ENCODE peak calls at places on chromosomes 3 and 15, in five cellular contexts. One of them, this sample, is unnamed.

GRCh38 chr3:64011685-64012084 is 11.6 kb downstream of the PSMD6 start:
- DNase-seq in DND-41: no peak
- DNase-seq in HCT116: no peak
- DNase-seq in heart right ventricle: no peak
- DNase-seq in cardiac muscle cell: no peak
- DNase-seq in this sample: no peak

GRCh38 chr3:9279959-9280358 is 30.5 kb upstream of the SRGAP3 start:
- DNase-seq in DND-41: no peak
- DNase-seq in cardiac muscle cell: no peak
- DNase-seq in heart right ventricle: no peak
- DNase-seq in HCT116: no peak
- DNase-seq in this sample: no peak

GRCh38 chr3:43540625-43541024 is 81.2 kb downstream of the ANO10 start:
- DNase-seq in heart right ventricle: no peak
- DNase-seq in DND-41: no peak
- DNase-seq in cardiac muscle cell: no peak
- DNase-seq in HCT116: no peak
- DNase-seq in this sample: no peak

GRCh38 chr15:80991446-80991845 is 1.8 kb upstream of the MESD start:
- DNase-seq in heart right ventricle: peak; percentile 32
- DNase-seq in DND-41: peak; percentile 18
- DNase-seq in cardiac muscle cell: no peak
- DNase-seq in HCT116: no peak
- DNase-seq in this sample: peak; percentile 47

GRCh38 chr15:80977627-80978036 is 12.0 kb downstream of the MESD start:
- DNase-seq in cardiac muscle cell: peak; percentile 78
- DNase-seq in DND-41: peak; percentile 28
- DNase-seq in heart right ventricle: peak; percentile 57
- DNase-seq in HCT116: no peak
- DNase-seq in this sample: peak; percentile 50

GRCh38 chr3:66443404-66443803 is 57.4 kb downstream of the LRIG1 start:
- DNase-seq in HCT116: no peak
- DNase-seq in cardiac muscle cell: no peak
- DNase-seq in DND-41: no peak
- DNase-seq in heart right ventricle: no peak
- DNase-seq in this sample: no peak

GRCh38 chr3:9649791-9650521 is 651 bp downstream of the MTMR14 start:
- DNase-seq in HCT116: no peak
- DNase-seq in heart right ventricle: no peak
- DNase-seq in DND-41: no peak
- DNase-seq in cardiac muscle cell: no peak
- DNase-seq in this sample: no peak

GRCh38 chr15:38562278-38562677 is 2.3 kb downstream of the RASGRP1 start:
- DNase-seq in DND-41: peak; percentile 11
- DNase-seq in HCT116: no peak
- DNase-seq in cardiac muscle cell: no peak
- DNase-seq in heart right ventricle: no peak
- DNase-seq in this sample: no peak

GRCh38 chr15:36925671-36926421 is 174.5 kb downstream of the MEIS2 start:
- DNase-seq in cardiac muscle cell: no peak
- DNase-seq in HCT116: no peak
- DNase-seq in DND-41: no peak
- DNase-seq in heart right ventricle: no peak
- DNase-seq in this sample: no peak

GRCh38 chr15:48437178-48437577 is 105.9 kb downstream of the DUT start:
- DNase-seq in DND-41: no peak
- DNase-seq in HCT116: no peak
- DNase-seq in cardiac muscle cell: no peak
- DNase-seq in heart right ventricle: no peak
- DNase-seq in this sample: no peak

GRCh38 chr3:52384009-52384761 is 60.7 kb downstream of the SEMA3G start:
- DNase-seq in heart right ventricle: no peak
- DNase-seq in DND-41: no peak
- DNase-seq in cardiac muscle cell: no peak
- DNase-seq in HCT116: no peak
- DNase-seq in this sample: no peak

GRCh38 chr3:179108091-179108490 is 36.5 kb upstream of the ZMAT3 start:
- DNase-seq in cardiac muscle cell: no peak
- DNase-seq in DND-41: no peak
- DNase-seq in HCT116: no peak
- DNase-seq in heart right ventricle: no peak
- DNase-seq in this sample: no peak

GRCh38 chr3:175914785-175915184 is 1055.7 kb downstream of the NAALADL2 start:
- DNase-seq in DND-41: no peak
- DNase-seq in heart right ventricle: no peak
- DNase-seq in cardiac muscle cell: no peak
- DNase-seq in HCT116: no peak
- DNase-seq in this sample: peak; percentile 61

GRCh38 chr3:56557815-56558170 is 818 bp downstream of the CCDC66 start:
- DNase-seq in cardiac muscle cell: peak; percentile 3
- DNase-seq in DND-41: no peak
- DNase-seq in HCT116: no peak
- DNase-seq in heart right ventricle: no peak
- DNase-seq in this sample: no peak

GRCh38 chr15:85063088-85063487 is 81.4 kb downstream of the PDE8A start:
- DNase-seq in cardiac muscle cell: no peak
- DNase-seq in heart right ventricle: no peak
- DNase-seq in DND-41: no peak
- DNase-seq in HCT116: no peak
- DNase-seq in this sample: no peak

GRCh38 chr3:69764861-69765260 is 25.6 kb downstream of the MITF start:
- DNase-seq in cardiac muscle cell: peak; percentile 58
- DNase-seq in heart right ventricle: no peak
- DNase-seq in DND-41: no peak
- DNase-seq in HCT116: no peak
- DNase-seq in this sample: no peak

GRCh38 chr3:81249540-81250029 is 511.9 kb downstream of the GBE1 start:
- DNase-seq in HCT116: no peak
- DNase-seq in DND-41: no peak
- DNase-seq in heart right ventricle: no peak
- DNase-seq in cardiac muscle cell: no peak
- DNase-seq in this sample: no peak

GRCh38 chr3:134357261-134357913 is 16.9 kb downstream of the AMOTL2 start:
- DNase-seq in cardiac muscle cell: no peak
- DNase-seq in DND-41: no peak
- DNase-seq in heart right ventricle: no peak
- DNase-seq in HCT116: no peak
- DNase-seq in this sample: no peak

GRCh38 chr3:40971191-40972168 is 227.8 kb upstream of the CTNNB1 start:
- DNase-seq in DND-41: no peak
- DNase-seq in HCT116: peak; percentile 42
- DNase-seq in cardiac muscle cell: peak; percentile 55
- DNase-seq in heart right ventricle: peak; percentile 44
- DNase-seq in this sample: peak; percentile 88

GRCh38 chr3:177781686-177782161 is 584.4 kb upstream of the TBL1XR1 start:
- DNase-seq in heart right ventricle: peak; percentile 34
- DNase-seq in cardiac muscle cell: peak; percentile 47
- DNase-seq in HCT116: no peak
- DNase-seq in DND-41: no peak
- DNase-seq in this sample: no peak

GRCh38 chr15:50181983-50182232 is at the start of gene SLC27A2:
- DNase-seq in heart right ventricle: no peak
- DNase-seq in cardiac muscle cell: no peak
- DNase-seq in DND-41: no peak
- DNase-seq in HCT116: peak; percentile 19
- DNase-seq in this sample: no peak

GRCh38 chr3:26084629-26085028 is 294.7 kb downstream of the OXSM start:
- DNase-seq in cardiac muscle cell: no peak
- DNase-seq in DND-41: no peak
- DNase-seq in HCT116: no peak
- DNase-seq in heart right ventricle: no peak
- DNase-seq in this sample: no peak

GRCh38 chr3:141285570-141285969 is 53.9 kb downstream of the PXYLP1 start:
- DNase-seq in heart right ventricle: no peak
- DNase-seq in cardiac muscle cell: no peak
- DNase-seq in DND-41: no peak
- DNase-seq in HCT116: no peak
- DNase-seq in this sample: no peak

GRCh38 chr3:152405915-152406802 is 137.4 kb downstream of the MBNL1 start:
- DNase-seq in cardiac muscle cell: no peak
- DNase-seq in heart right ventricle: no peak
- DNase-seq in HCT116: no peak
- DNase-seq in DND-41: no peak
- DNase-seq in this sample: no peak

GRCh38 chr3:169998668-169999131 is 32.1 kb downstream of the SEC62 start:
- DNase-seq in HCT116: no peak
- DNase-seq in DND-41: no peak
- DNase-seq in cardiac muscle cell: no peak
- DNase-seq in heart right ventricle: no peak
- DNase-seq in this sample: peak; percentile 66

GRCh38 chr15:77064539-77065308 is 6.2 kb downstream of the TSPAN3 start:
- DNase-seq in DND-41: no peak
- DNase-seq in HCT116: no peak
- DNase-seq in cardiac muscle cell: no peak
- DNase-seq in heart right ventricle: no peak
- DNase-seq in this sample: no peak

GRCh38 chr15:85314139-85314538 is 66.3 kb upstream of the AKAP13 start:
- DNase-seq in HCT116: no peak
- DNase-seq in DND-41: no peak
- DNase-seq in cardiac muscle cell: no peak
- DNase-seq in heart right ventricle: no peak
- DNase-seq in this sample: no peak

GRCh38 chr15:98954411-98954810 is 53.2 kb downstream of the PGPEP1L start:
- DNase-seq in cardiac muscle cell: no peak
- DNase-seq in heart right ventricle: peak; percentile 69
- DNase-seq in DND-41: peak; percentile 77
- DNase-seq in HCT116: no peak
- DNase-seq in this sample: no peak

GRCh38 chr15:90232941-90233700 is 620 bp downstream of the CIB1 start:
- DNase-seq in HCT116: no peak
- DNase-seq in cardiac muscle cell: peak; percentile 73
- DNase-seq in heart right ventricle: peak; percentile 56
- DNase-seq in DND-41: peak; percentile 54
- DNase-seq in this sample: peak; percentile 76

DNA sequence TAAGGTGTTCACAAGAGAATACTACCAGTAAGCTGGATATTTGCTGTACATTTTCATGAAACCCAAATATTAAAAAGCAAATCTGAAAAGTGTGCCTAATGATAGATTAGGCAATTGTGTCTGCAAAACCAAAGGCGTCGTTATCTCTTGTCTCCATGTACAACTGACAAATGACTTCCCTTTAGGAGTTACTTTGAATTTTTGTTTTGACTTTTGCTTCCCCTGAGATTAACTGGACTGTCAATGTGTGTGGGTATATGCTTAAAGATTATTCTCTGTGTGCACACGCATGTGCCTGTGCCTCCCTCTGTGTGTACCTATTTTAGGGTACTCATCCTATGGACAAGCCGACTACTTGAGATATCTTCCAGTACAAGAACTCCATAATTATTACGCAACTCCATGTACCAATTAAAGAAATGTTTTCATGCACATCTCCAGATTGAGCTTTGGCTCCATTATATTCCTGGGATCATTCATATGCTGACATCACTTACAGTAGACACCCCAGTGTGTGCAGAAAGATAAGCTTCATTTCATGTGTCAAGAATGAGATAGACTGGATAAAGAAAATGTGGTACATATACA is 431.2 kb upstream of the ADAMTS9 start:
- DNase-seq in DND-41: no peak
- DNase-seq in HCT116: no peak
- DNase-seq in cardiac muscle cell: no peak
- DNase-seq in heart right ventricle: no peak
- DNase-seq in this sample: no peak
- H3K27ac ChIP-seq in DND-41: no peak overlapping the region
- H3K27ac ChIP-seq in HCT116: no peak overlapping the region
- H3K27ac ChIP-seq in cardiac muscle cell: no peak overlapping the region
- H3K27ac ChIP-seq in heart right ventricle: no peak overlapping the region
- H3K27ac ChIP-seq in this sample: no peak overlapping the region

GRCh38 chr3:124836448-124836847 is 50.7 kb downstream of the ITGB5 start:
- DNase-seq in cardiac muscle cell: no peak
- DNase-seq in heart right ventricle: no peak
- DNase-seq in HCT116: no peak
- DNase-seq in DND-41: no peak
- DNase-seq in this sample: no peak
- H3K4me1 ChIP-seq in cardiac muscle cell: peaks cover 32% of the 10 kb centered on the region
- H3K4me1 ChIP-seq in heart right ventricle: peaks cover 72% of the 10 kb centered on the region
- H3K4me1 ChIP-seq in HCT116: peaks cover 56% of the 10 kb centered on the region
- H3K4me1 ChIP-seq in DND-41: peaks cover 30% of the 10 kb centered on the region
- H3K4me1 ChIP-seq in this sample: peaks cover 30% of the 10 kb centered on the region

GRCh38 chr3:15318661-15319060 is 13.7 kb downstream of the SH3BP5 start:
- DNase-seq in cardiac muscle cell: no peak
- DNase-seq in HCT116: no peak
- DNase-seq in heart right ventricle: no peak
- DNase-seq in DND-41: no peak
- DNase-seq in this sample: no peak

GRCh38 chr3:15319127-15319526 is 13.3 kb downstream of the SH3BP5 start:
- DNase-seq in HCT116: no peak
- DNase-seq in heart right ventricle: no peak
- DNase-seq in cardiac muscle cell: no peak
- DNase-seq in DND-41: no peak
- DNase-seq in this sample: no peak

GRCh38 chr3:15317164-15317477 is 15.3 kb downstream of the SH3BP5 start:
- DNase-seq in cardiac muscle cell: no peak
- DNase-seq in heart right ventricle: no peak
- DNase-seq in DND-41: no peak
- DNase-seq in HCT116: no peak
- DNase-seq in this sample: no peak

GRCh38 chr3:15323063-15323462 is 9.3 kb downstream of the SH3BP5 start:
- DNase-seq in cardiac muscle cell: no peak
- DNase-seq in heart right ventricle: no peak
- DNase-seq in HCT116: no peak
- DNase-seq in DND-41: no peak
- DNase-seq in this sample: no peak

DNA sequence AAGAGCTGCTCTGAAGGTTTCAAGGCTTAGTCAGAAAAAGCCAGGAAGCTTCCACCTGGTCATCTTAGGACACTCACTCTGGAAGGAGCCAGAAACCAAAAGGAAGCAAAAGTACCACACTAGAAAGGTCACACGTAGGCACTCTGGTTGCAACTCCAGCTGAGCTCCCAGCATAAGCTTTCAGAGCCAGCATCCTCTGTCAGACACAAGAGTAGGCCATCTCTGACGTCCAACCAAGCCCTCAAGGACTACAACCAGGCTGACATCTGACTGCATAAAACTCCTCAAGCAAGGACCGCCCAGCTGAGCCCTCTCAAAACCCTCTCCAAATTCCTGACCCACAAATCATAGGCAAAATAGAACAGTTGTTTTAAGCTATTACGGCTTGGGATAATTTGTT is 12.8 kb downstream of the SH3BP5 start:
- DNase-seq in heart right ventricle: no peak
- DNase-seq in HCT116: no peak
- DNase-seq in cardiac muscle cell: no peak
- DNase-seq in DND-41: no peak
- DNase-seq in this sample: no peak
- H3K4me3 ChIP-seq in heart right ventricle: no peak overlapping the region
- H3K4me3 ChIP-seq in HCT116: no peak overlapping the region
- H3K4me3 ChIP-seq in cardiac muscle cell: no peak overlapping the region
- H3K4me3 ChIP-seq in DND-41: no peak overlapping the region
- H3K4me3 ChIP-seq in this sample: no peak overlapping the region

DNA sequence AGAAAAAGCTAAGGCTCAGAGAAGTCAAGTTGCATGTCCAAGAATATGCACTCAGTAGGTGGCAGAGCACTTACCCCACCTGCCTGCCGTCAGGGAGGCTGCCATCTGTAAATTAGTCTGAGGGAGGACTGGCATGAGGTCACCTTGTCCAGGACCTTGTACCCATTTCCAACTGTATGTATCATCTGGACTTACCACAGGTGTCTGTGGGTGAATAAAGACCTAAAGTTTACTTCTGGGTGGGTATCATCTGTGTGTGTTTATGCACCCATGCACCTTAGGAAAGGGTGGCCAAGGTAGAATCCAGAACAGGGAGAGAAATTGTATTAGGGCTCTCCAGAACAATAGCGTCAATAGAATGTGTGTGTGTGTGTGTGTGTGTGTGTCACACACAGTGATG is 69.1 kb upstream of the PRR23C start:
- DNase-seq in HCT116: no peak
- DNase-seq in cardiac muscle cell: no peak
- DNase-seq in DND-41: no peak
- DNase-seq in heart right ventricle: no peak
- DNase-seq in this sample: no peak
- H3K27ac ChIP-seq in HCT116: no peak overlapping the region
- H3K27ac ChIP-seq in cardiac muscle cell: no peak overlapping the region
- H3K27ac ChIP-seq in DND-41: no peak overlapping the region
- H3K27ac ChIP-seq in heart right ventricle: no peak overlapping the region
- H3K27ac ChIP-seq in this sample: no peak overlapping the region

This sample was measured in MM.1S.